ENCODE peak calls at places on chromosome 15, in six cellular contexts. P, J, T, A, D and H are unnamed samples.

GRCh38 chr15:62021991-62022600 is 38.2 kb downstream of the VPS13C start:
- DNase-seq in P (no peak), J (no peak), T (no peak), A (peak), D (no peak), H (no peak)

GRCh38 chr15:69557340-69558137 is 104.9 kb downstream of the RPLP1 start:
- DNase-seq in P (no peak), J (no peak), T (no peak), A (peak), D (peak), H (no peak)

GRCh38 chr15:63587527-63587926 is 9.7 kb upstream of the FBXL22 start:
- DNase-seq in P (no peak), J (no peak), T (no peak), A (peak), D (no peak), H (no peak)

GRCh38 chr15:48674876-48675275 is 29.4 kb upstream of the FBN1 start:
- DNase-seq in P (no peak), J (no peak), T (no peak), A (no peak), D (no peak), H (no peak)

GRCh38 chr15:89766357-89767311 is 9.5 kb upstream of the MESP2 start:
- DNase-seq in P (peak), J (no peak), T (no peak), A (no peak), D (peak), H (no peak)

GRCh38 chr15:66390670-66391069 is 4.0 kb downstream of the MAP2K1 start:
- DNase-seq in P (no peak), J (peak), T (peak), A (peak), D (no peak), H (no peak)

GRCh38 chr15:93288718-93289117 is 199.7 kb upstream of the RGMA start:
- DNase-seq in P (no peak), J (no peak), T (no peak), A (no peak), D (no peak), H (no peak)

GRCh38 chr15:31843426-31844055 is 186.8 kb upstream of the CHRNA7 start:
- DNase-seq in P (no peak), J (no peak), T (no peak), A (no peak), D (no peak), H (no peak)

GRCh38 chr15:88894819-88895767 is at the start of gene HAPLN3:
- DNase-seq in P (peak), J (peak), T (peak), A (peak), D (peak), H (peak)

GRCh38 chr15:88610756-88611231 is 10.3 kb upstream of the AEN start:
- DNase-seq in P (no peak), J (no peak), T (no peak), A (no peak), D (no peak), H (no peak)

GRCh38 chr15:57559875-57560274 is 31.8 kb upstream of the MYZAP start:
- DNase-seq in P (peak), J (peak), T (peak), A (peak), D (peak), H (peak)

GRCh38 chr15:29936353-29937049 is 114.2 kb upstream of the TJP1 start:
- DNase-seq in P (no peak), J (no peak), T (no peak), A (peak), D (no peak), H (no peak)

GRCh38 chr15:90862964-90863721 is 5.2 kb upstream of the FURIN start:
- DNase-seq in P (no peak), J (peak), T (no peak), A (peak), D (peak), H (no peak)

GRCh38 chr15:63489352-63489751 is 15.0 kb upstream of the USP3 start:
- DNase-seq in P (no peak), J (no peak), T (no peak), A (no peak), D (no peak), H (no peak)

GRCh38 chr15:64836023-64836536 is 5.6 kb upstream of the PLEKHO2 start:
- DNase-seq in P (no peak), J (no peak), T (no peak), A (no peak), D (no peak), H (no peak)
- TF ChIP-seq CTCF in P (no peak), J (no peak), T (peak), A (no peak), D (no peak), H (no peak)

GRCh38 chr15:40506964-40507571 is 36.3 kb downstream of the CHST14 start:
- DNase-seq in P (peak), J (peak), T (peak), A (peak), D (peak), H (peak)
- TF ChIP-seq CTCF in P (peak), J (peak), T (peak), A (peak), D (peak), H (peak)

GRCh38 chr15:84819291-84819768 is 2.2 kb downstream of the ALPK3 start:
- DNase-seq in P (no peak), J (no peak), T (no peak), A (no peak), D (peak), H (no peak)

GRCh38 chr15:84816694-84817460 is at the start of gene ALPK3:
- DNase-seq in P (peak), J (peak), T (no peak), A (no peak), D (peak), H (peak)

GRCh38 chr15:84818221-84819131 is 1.3 kb downstream of the ALPK3 start:
- DNase-seq in P (no peak), J (no peak), T (no peak), A (no peak), D (peak), H (no peak)

GRCh38 chr15:84819791-84820190 is 2.6 kb downstream of the ALPK3 start:
- DNase-seq in P (no peak), J (no peak), T (no peak), A (no peak), D (no peak), H (no peak)

DNA sequence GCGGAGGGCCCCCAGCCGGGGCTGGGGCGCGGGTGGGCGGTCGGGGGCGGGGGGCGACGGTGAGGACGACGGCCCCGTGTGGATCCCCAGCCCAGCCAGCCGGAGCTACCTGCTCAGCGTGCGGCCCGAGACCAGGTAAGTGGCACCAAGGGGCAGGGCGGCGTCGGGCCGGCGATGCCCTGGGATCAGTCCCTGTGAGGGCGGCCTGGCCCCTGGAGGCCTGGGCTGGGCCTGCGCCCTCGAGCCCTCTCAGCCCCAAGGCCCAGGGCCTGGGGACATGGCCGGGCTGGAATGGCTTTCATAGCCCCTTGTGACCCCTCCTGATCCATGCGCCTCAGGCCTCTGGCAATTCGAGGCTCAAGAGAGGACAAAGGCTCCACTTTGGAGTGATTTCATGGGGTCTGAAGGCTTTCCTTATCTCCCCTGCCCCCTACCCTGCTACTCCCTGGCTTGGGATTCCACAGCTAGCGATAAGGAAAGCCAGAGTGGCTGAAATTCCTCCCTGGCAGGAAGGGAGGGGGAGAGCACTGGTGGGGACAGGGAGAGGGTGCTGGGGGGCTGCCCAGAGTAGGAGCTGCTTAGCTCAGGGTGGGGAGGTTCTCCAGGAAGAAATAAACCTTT is 415 bp downstream of the ALPK3 start:
- DNase-seq in P (no peak), J (no peak), T (no peak), A (no peak), D (no peak), H (no peak)
- TF ChIP-seq CTCF in P (no peak), J (no peak), T (no peak), A (no peak), D (no peak), H (no peak)

DNA sequence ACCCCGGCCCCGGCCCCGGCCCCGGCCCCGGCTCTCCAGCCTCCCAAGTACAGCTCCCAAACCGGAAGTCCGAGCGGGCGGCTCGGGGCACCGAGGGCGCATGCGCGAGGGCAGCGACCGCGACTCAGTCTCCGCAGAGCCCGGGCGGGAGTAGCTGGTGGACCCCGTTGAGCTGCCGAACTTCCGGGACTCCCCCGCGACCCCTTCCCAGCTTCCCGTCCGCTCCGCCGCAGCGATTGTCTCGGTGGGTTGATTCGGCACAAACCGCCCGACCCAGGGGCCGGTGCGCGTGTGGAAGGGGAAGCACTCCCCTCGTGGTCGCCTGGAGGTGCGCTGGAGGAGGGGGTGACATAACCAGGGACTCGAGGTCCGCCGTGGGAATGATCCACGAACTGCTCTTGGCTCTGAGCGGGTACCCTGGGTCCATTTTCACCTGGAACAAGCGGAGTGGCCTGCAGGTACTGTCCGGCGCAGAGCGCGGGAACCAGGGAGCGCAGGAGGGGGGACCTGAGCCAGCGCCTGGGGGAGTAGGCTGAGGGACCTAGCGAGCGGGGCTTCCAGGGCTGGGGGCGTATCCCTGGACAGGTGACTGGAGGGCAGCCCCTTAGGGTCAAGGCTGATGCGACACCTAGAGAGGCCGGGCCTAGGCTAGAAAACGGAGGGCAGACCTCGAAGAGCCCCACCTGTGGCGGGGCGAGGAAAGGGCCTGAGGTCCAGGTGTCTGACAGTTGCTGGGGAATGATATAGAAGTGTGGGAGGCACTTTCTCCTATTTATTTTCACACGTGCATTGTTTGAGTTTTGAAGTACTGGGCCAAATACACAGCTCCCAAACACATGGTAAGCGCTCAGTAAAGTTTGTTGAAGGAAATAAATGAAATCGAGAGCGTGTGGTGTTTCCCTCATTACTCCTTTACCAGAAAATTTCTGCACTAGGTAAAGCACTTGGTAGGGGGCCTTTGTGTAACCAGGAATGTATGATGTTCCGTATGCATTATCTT is at the start of the genes TUBGCP4 and ZSCAN29:
- DNase-seq in P (peak), J (peak), T (peak), A (peak), D (peak), H (peak)
- TF ChIP-seq CTCF in P (peak), J (peak), T (peak), A (peak), D (peak), H (peak)

GRCh38 chr15:80567721-80568157 is 127.4 kb upstream of the ABHD17C start:
- DNase-seq in P (no peak), J (peak), T (peak), A (peak), D (peak), H (peak)
- TF ChIP-seq CTCF in P (peak), J (peak), T (peak), A (peak), D (peak), H (peak)